ENCODE peak calls at places on chromosomes 2 and 18, in seven cellular contexts. L, D, R, G, Z, E and I are unnamed samples.

GRCh38 chr2:148876190-148876588 is 1.2 kb downstream of the KIF5C start:
- DNase-seq in L (no peak), D (peak; percentile 47), G (no peak), Z (no peak), R (no peak), E (no peak), I (no peak)

GRCh38 chr2:74957886-74958276 is 562 bp upstream of the POLE4 start:
- DNase-seq in Z (no peak), D (no peak), G (no peak), E (no peak), L (peak; percentile 35), R (no peak), I (no peak)

GRCh38 chr2:121287146-121287798 is 2.3 kb upstream of the TFCP2L1 start:
- DNase-seq in G (no peak), Z (no peak), E (no peak), R (no peak), D (no peak), L (no peak), I (no peak)

GRCh38 chr2:113979172-113980128 is 89.6 kb downstream of the ACTR3 start:
- DNase-seq in R (no peak), D (peak; percentile 53), Z (no peak), L (no peak), G (no peak), E (no peak), I (no peak)

GRCh38 chr2:181444654-181445053 is 12.5 kb upstream of the ITGA4 start:
- DNase-seq in L (no peak), G (no peak), Z (no peak), R (no peak), D (no peak), E (no peak), I (no peak)

GRCh38 chr2:234593636-234594035 is 96.8 kb upstream of the ARL4C start:
- DNase-seq in D (no peak), E (peak; percentile 33), G (no peak), L (peak; percentile 52), R (no peak), Z (no peak), I (no peak)

GRCh38 chr2:218806346-218806978 is 24.5 kb downstream of the CYP27A1 start:
- DNase-seq in R (no peak), Z (peak; percentile 93), G (peak; percentile 72), E (peak; percentile 99), L (peak; percentile 99), D (no peak), I (peak; percentile 91)

GRCh38 chr2:98350411-98350810 is 4.2 kb downstream of the CNGA3 start:
- DNase-seq in L (peak; percentile 49), G (no peak), E (no peak), R (no peak), D (no peak), Z (no peak), I (no peak)

GRCh38 chr2:167005096-167005495 is 116.8 kb downstream of the XIRP2 start:
- DNase-seq in Z (no peak), G (no peak), D (no peak), E (no peak), R (no peak), L (no peak), I (no peak)

GRCh38 chr2:173874003-173874898 is 90.9 kb downstream of the SP3 start:
- DNase-seq in R (no peak), D (no peak), G (no peak), E (no peak), Z (no peak), L (no peak), I (no peak)

GRCh38 chr18:78571831-78572347 is 407.7 kb upstream of the SALL3 start:
- DNase-seq in D (no peak), E (no peak), R (no peak), L (no peak), G (no peak), Z (no peak), I (no peak)

GRCh38 chr18:49628993-49629795 is 67.3 kb downstream of the LIPG start:
- DNase-seq in R (no peak), G (peak; percentile 39), Z (no peak), L (no peak), D (no peak), E (no peak), I (no peak)

GRCh38 chr2:54041135-54041534 is 70.3 kb upstream of the PSME4 start:
- DNase-seq in R (peak; percentile 56), G (no peak), D (no peak), E (no peak), L (no peak), Z (no peak), I (no peak)

GRCh38 chr2:108633379-108633778 is 85.9 kb upstream of the RANBP2 start:
- DNase-seq in D (no peak), L (no peak), E (no peak), G (no peak), R (peak; percentile 64), Z (no peak), I (no peak)

GRCh38 chr2:112629224-112629623 is 16.5 kb upstream of the SLC20A1 start:
- DNase-seq in L (no peak), E (no peak), Z (no peak), D (no peak), G (no peak), R (no peak), I (no peak)

GRCh38 chr2:176534798-176535479 is 265.7 kb downstream of the MTX2 start:
- DNase-seq in D (no peak), L (no peak), G (no peak), E (peak; percentile 79), Z (peak; percentile 62), R (no peak), I (no peak)

GRCh38 chr2:159133795-159134194 is 152.7 kb downstream of the WDSUB1 start:
- DNase-seq in G (no peak), R (no peak), D (no peak), Z (no peak), E (no peak), L (peak; percentile 68), I (no peak)

GRCh38 chr2:29629495-29629894 is 291.9 kb downstream of the ALK start:
- DNase-seq in D (no peak), G (no peak), E (no peak), R (no peak), L (no peak), Z (no peak), I (peak; percentile 9)

GRCh38 chr2:162301151-162301804 is 17.2 kb downstream of the IFIH1 start:
- DNase-seq in G (peak; percentile 39), R (peak; percentile 76), D (peak; percentile 27), L (peak; percentile 92), E (no peak), Z (peak; percentile 70), I (peak; percentile 53)

GRCh38 chr2:80938463-80938862 is 633.9 kb upstream of the LRRTM1 start:
- DNase-seq in G (no peak), R (no peak), Z (no peak), D (no peak), E (no peak), L (no peak), I (no peak)

GRCh38 chr2:133721155-133721554 is 152.9 kb upstream of the NCKAP5 start:
- DNase-seq in Z (no peak), G (no peak), L (peak; percentile 23), E (no peak), R (no peak), D (no peak), I (no peak)

GRCh38 chr2:86037141-86037794 is 68.4 kb downstream of the POLR1A start:
- DNase-seq in L (peak; percentile 89), R (peak; percentile 89), D (no peak), G (peak; percentile 75), Z (peak; percentile 8), E (peak; percentile 88), I (peak; percentile 47)